ENCODE peak calls at places on chromosomes 11 and 22, in seven cellular contexts. Y, E, G, P, O, A and D are unnamed samples. For H3K36me3 and H3K27me3, the result is how much of the 10 kb centered on the place peaks cover.

GRCh38 chr11:64035581-64035980 is at the start of gene FLRT1:
- DNase-seq in Y (peak), E (peak), G (no peak), P (no peak), O (no peak), A (no peak), D (peak)

GRCh38 chr11:46452918-46453517 is 61.4 kb upstream of the CHRM4 start:
- DNase-seq in Y (no peak), E (no peak), G (no peak), P (no peak), O (no peak), A (no peak), D (no peak)

GRCh38 chr11:47441421-47441820 is 7.5 kb downstream of the RAPSN start:
- DNase-seq in Y (no peak), E (no peak), G (no peak), P (no peak), O (no peak), A (no peak), D (no peak)

GRCh38 chr22:23110190-23110921 is 31.4 kb downstream of the RSPH14 start:
- DNase-seq in Y (no peak), E (no peak), G (no peak), P (no peak), O (no peak), A (no peak), D (no peak)

GRCh38 chr22:35605787-35606492 is 11.2 kb downstream of the MB start:
- DNase-seq in Y (peak), E (no peak), G (no peak), P (no peak), O (no peak), A (no peak), D (no peak)

GRCh38 chr11:73321342-73322110 is 13.4 kb downstream of the ARHGEF17 start:
- DNase-seq in Y (no peak), E (peak), G (no peak), P (peak), O (no peak), A (no peak), D (no peak)

GRCh38 chr11:127843483-127844396 is 743.6 kb downstream of the ETS1 start:
- DNase-seq in Y (peak), E (peak), G (no peak), P (peak), O (peak), A (peak), D (peak)

GRCh38 chr11:46553746-46554204 is 40.0 kb downstream of the AMBRA1 start:
- DNase-seq in Y (no peak), E (peak), G (no peak), P (peak), O (no peak), A (no peak), D (no peak)

GRCh38 chr11:33376331-33377099 is 119.3 kb downstream of the HIPK3 start:
- DNase-seq in Y (peak), E (peak), G (no peak), P (peak), O (peak), A (peak), D (peak)

GRCh38 chr22:50118557-50119168 is 28.9 kb downstream of the MOV10L1 start:
- DNase-seq in Y (no peak), E (peak), G (no peak), P (peak), O (no peak), A (no peak), D (no peak)

GRCh38 chr11:46352063-46352841 is 5.0 kb downstream of the DGKZ start:
- DNase-seq in Y (peak), E (peak), G (no peak), P (no peak), O (peak), A (peak), D (no peak)

GRCh38 chr22:30245181-30245984 is 1.2 kb downstream of the LIF start:
- DNase-seq in Y (no peak), E (no peak), G (no peak), P (no peak), O (peak), A (peak), D (no peak)

GRCh38 chr11:129089279-129089678 is 102.8 kb downstream of the ARHGAP32 start:
- DNase-seq in Y (no peak), E (no peak), G (no peak), P (no peak), O (no peak), A (no peak), D (no peak)

GRCh38 chr11:67278135-67278938 is 10.8 kb upstream of the ANKRD13D start:
- DNase-seq in Y (peak), E (no peak), G (no peak), P (no peak), O (no peak), A (no peak), D (no peak)

GRCh38 chr22:29065468-29066190 is 4.0 kb upstream of the C22orf31 start:
- DNase-seq in Y (no peak), E (no peak), G (no peak), P (no peak), O (no peak), A (no peak), D (no peak)

GRCh38 chr11:101091781-101092180 is 37.8 kb downstream of the PGR start:
- DNase-seq in Y (no peak), E (no peak), G (no peak), P (no peak), O (no peak), A (no peak), D (peak)

GRCh38 chr11:134022748-134023147 is 46.1 kb upstream of the JAM3 start:
- DNase-seq in Y (no peak), E (no peak), G (no peak), P (no peak), O (no peak), A (no peak), D (no peak)

GRCh38 chr11:123216249-123216648 is 21.2 kb upstream of the CLMP start:
- DNase-seq in Y (no peak), E (no peak), G (no peak), P (no peak), O (no peak), A (peak), D (no peak)

GRCh38 chr11:120532511-120533196 is 21.1 kb downstream of the GRIK4 start:
- DNase-seq in Y (no peak), E (peak), G (no peak), P (peak), O (no peak), A (no peak), D (peak)

GRCh38 chr22:39543095-39543494 is 10.5 kb upstream of the RPS19BP1 start:
- DNase-seq in Y (no peak), E (peak), G (no peak), P (no peak), O (peak), A (peak), D (peak)

GRCh38 chr22:29580200-29580810 is 608 bp downstream of the NIPSNAP1 start:
- DNase-seq in Y (peak), E (no peak), G (no peak), P (no peak), O (no peak), A (peak), D (no peak)

GRCh38 chr22:32997295-32997694 is 60.9 kb downstream of the SYN3 start:
- DNase-seq in Y (no peak), E (no peak), G (no peak), P (no peak), O (no peak), A (no peak), D (no peak)

GRCh38 chr11:10524471-10524870 is 16.5 kb downstream of the RNF141 start:
- DNase-seq in Y (no peak), E (no peak), G (no peak), P (no peak), O (no peak), A (no peak), D (no peak)

GRCh38 chr11:19774817-19775600 is 62.4 kb downstream of the NAV2 start:
- DNase-seq in Y (no peak), E (peak), G (no peak), P (no peak), O (no peak), A (no peak), D (no peak)

GRCh38 chr22:17106161-17106784 is 14.9 kb downstream of the TMEM121B start:
- DNase-seq in Y (no peak), E (no peak), G (no peak), P (no peak), O (peak), A (peak), D (no peak)

GRCh38 chr11:126011220-126011619 is 51.4 kb downstream of the CDON start:
- DNase-seq in Y (no peak), E (no peak), G (no peak), P (no peak), O (no peak), A (no peak), D (no peak)

GRCh38 chr22:48974443-48975251 is 853.0 kb downstream of the BRD1 start:
- DNase-seq in Y (no peak), E (no peak), G (no peak), P (no peak), O (no peak), A (no peak), D (no peak)

GRCh38 chr22:17587631-17588030 is 24.3 kb downstream of the SLC25A18 start:
- DNase-seq in Y (no peak), E (no peak), G (no peak), P (no peak), O (peak), A (no peak), D (no peak)

GRCh38 chr22:17370036-17370765 is 941 bp downstream of the CECR2 start:
- DNase-seq in Y (peak), E (no peak), G (no peak), P (no peak), O (peak), A (peak), D (no peak)

GRCh38 chr11:73201249-73201648 is 16.8 kb upstream of the P2RY2 start:
- DNase-seq in Y (no peak), E (peak), G (no peak), P (no peak), O (no peak), A (peak), D (no peak)

GRCh38 chr22:32777997-32778396 is 23.5 kb upstream of the TIMP3 start:
- DNase-seq in Y (no peak), E (no peak), G (no peak), P (no peak), O (peak), A (no peak), D (no peak)

GRCh38 chr11:130999992-131000770 is 83.9 kb upstream of the SNX19 start:
- DNase-seq in Y (no peak), E (peak), G (no peak), P (peak), O (no peak), A (no peak), D (peak)

GRCh38 chr11:35288311-35288710 is 131.0 kb downstream of the SLC1A2 start:
- DNase-seq in Y (no peak), E (peak), G (no peak), P (peak), O (no peak), A (no peak), D (no peak)

GRCh38 chr11:76768091-76769047 is 14.8 kb upstream of the TSKU start:
- DNase-seq in Y (no peak), E (peak), G (no peak), P (peak), O (peak), A (peak), D (peak)

GRCh38 chr11:96263361-96263763 is 79.6 kb downstream of the MAML2 start:
- DNase-seq in Y (no peak), E (peak), G (no peak), P (peak), O (no peak), A (no peak), D (no peak)

GRCh38 chr11:94897330-94897768 is 76.0 kb downstream of the CWC15 start:
- DNase-seq in Y (no peak), E (peak), G (no peak), P (peak), O (peak), A (peak), D (peak)

GRCh38 chr22:35476341-35476740 is 64.3 kb upstream of the RASD2 start:
- DNase-seq in Y (no peak), E (no peak), G (no peak), P (peak), O (no peak), A (no peak), D (no peak)

GRCh38 chr11:36402568-36403181 is 106.6 kb downstream of the PRR5L start:
- DNase-seq in Y (no peak), E (no peak), G (no peak), P (no peak), O (no peak), A (no peak), D (no peak)

DNA sequence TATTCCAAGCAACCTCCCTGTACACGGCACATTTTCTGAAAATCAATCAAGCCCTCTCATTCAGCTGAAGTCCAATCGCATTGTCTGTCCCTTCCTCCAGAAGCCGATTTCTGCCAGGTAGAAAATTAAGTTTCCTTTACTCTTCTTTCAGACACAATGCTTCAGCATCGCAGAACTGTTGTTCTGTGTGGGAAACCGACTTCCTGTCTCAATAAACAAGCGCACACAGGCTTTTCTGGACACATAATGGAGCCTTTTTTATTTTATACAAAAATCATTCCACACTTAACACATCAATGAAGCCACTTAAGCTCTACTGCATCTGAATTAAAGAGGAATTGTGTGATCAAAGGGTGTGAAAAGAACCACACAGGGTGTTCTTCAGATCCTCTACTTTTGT is 75.5 kb downstream of the BLID start:
- DNase-seq in Y (no peak), E (no peak), G (no peak), P (peak), O (no peak), A (peak), D (no peak)
- H3K4me3 ChIP-seq in Y (no peak), E (no peak), G (no peak), P (no peak), O (no peak), A (no peak), D (no peak)

GRCh38 chr11:65623852-65624616 is 8.5 kb downstream of the PCNX3 start:
- DNase-seq in Y (peak), E (no peak), G (no peak), P (no peak), O (no peak), A (no peak), D (no peak)
- H3K36me3 ChIP-seq in Y (under half), E (under half), G (half or more), P (under half), O (half or more), A (half or more), D (half or more)

GRCh38 chr22:38461057-38461413 is 6.0 kb upstream of the KCNJ4 start:
- DNase-seq in Y (no peak), E (no peak), G (no peak), P (no peak), O (no peak), A (no peak), D (no peak)
- H3K27me3 ChIP-seq in Y (under half), E (under half), G (under half), P (under half), O (under half), A (under half), D (under half)

DNA sequence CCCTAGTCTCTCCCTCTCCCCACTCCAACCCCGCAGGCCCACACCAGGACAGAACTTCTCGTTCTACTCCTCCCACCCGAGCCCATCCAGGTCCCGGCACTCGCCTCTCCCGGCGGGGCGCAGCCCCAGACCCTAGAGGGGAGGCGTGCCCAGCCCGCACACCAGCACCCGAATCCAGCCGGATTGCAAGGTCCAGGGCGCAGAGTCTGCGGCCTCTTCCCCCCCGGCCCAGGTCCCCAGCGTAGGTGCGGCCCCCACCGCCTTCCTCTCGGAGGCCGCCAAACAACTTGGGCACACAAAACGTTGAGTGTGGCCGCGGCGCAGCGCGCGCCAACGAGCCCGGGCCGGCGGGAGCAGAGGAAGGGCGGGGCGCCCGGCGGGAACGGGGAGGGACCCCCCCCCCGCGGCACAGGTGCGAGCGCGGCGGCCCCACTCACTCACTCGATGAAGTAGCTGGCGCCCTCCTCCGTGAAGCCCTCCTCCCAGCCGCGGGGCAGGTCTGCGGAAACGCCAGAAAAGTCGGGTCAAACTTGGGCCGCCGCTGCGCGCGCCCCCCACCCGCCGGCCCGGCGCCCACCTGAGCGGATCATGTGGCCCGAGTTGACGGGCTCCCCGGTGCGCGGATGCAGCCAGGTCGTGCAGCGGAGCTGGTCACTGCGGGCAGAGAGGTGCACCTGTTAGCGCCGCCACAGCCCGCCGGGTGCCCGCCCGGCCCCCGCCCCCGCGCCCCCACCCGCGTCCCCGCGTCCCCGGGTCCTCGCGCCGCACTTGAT is 480 bp downstream of the PLEKHA7 start:
- DNase-seq in Y (peak), E (no peak), G (no peak), P (peak), O (peak), A (peak), D (no peak)
- H3K4me3 ChIP-seq in Y (peak), E (no peak), G (peak), P (no peak), O (peak), A (peak), D (peak)

GRCh38 chr11:61713464-61713863 is 33.3 kb downstream of the DAGLA start:
- DNase-seq in Y (no peak), E (no peak), G (no peak), P (no peak), O (no peak), A (no peak), D (no peak)

GRCh38 chr11:61715877-61716276 is 35.7 kb downstream of the DAGLA start:
- DNase-seq in Y (peak), E (no peak), G (no peak), P (no peak), O (no peak), A (no peak), D (no peak)

GRCh38 chr11:61714916-61715315 is 34.7 kb downstream of the DAGLA start:
- DNase-seq in Y (no peak), E (no peak), G (no peak), P (no peak), O (no peak), A (no peak), D (no peak)

GRCh38 chr11:61712911-61713310 is 32.7 kb downstream of the DAGLA start:
- DNase-seq in Y (no peak), E (no peak), G (no peak), P (no peak), O (no peak), A (no peak), D (no peak)

GRCh38 chr11:61714316-61714715 is 34.1 kb downstream of the DAGLA start:
- DNase-seq in Y (no peak), E (no peak), G (no peak), P (no peak), O (no peak), A (no peak), D (no peak)
- H3K36me3 ChIP-seq in Y (under half), E (under half), G (under half), P (under half), O (under half), A (under half), D (under half)

GRCh38 chr11:8368772-8369171 is 105.1 kb upstream of the LMO1 start:
- DNase-seq in Y (no peak), E (no peak), G (no peak), P (no peak), O (no peak), A (no peak), D (no peak)
- H3K27me3 ChIP-seq in Y (under half), E (under half), G (under half), P (under half), O (under half), A (under half), D (under half)

GRCh38 chr11:118528511-118528910 is 1.2 kb downstream of the TTC36 start:
- DNase-seq in Y (no peak), E (no peak), G (no peak), P (no peak), O (no peak), A (no peak), D (no peak)

GRCh38 chr11:118530683-118531596 is at the start of gene TMEM25:
- DNase-seq in Y (peak), E (peak), G (no peak), P (peak), O (peak), A (peak), D (peak)

GRCh38 chr11:118530180-118530682 is 761 bp upstream of the TMEM25 start:
- DNase-seq in Y (no peak), E (peak), G (no peak), P (peak), O (peak), A (no peak), D (no peak)

GRCh38 chr11:118531597-118532084 is 649 bp downstream of the TMEM25 start:
- DNase-seq in Y (no peak), E (no peak), G (no peak), P (no peak), O (no peak), A (peak), D (no peak)

DNA sequence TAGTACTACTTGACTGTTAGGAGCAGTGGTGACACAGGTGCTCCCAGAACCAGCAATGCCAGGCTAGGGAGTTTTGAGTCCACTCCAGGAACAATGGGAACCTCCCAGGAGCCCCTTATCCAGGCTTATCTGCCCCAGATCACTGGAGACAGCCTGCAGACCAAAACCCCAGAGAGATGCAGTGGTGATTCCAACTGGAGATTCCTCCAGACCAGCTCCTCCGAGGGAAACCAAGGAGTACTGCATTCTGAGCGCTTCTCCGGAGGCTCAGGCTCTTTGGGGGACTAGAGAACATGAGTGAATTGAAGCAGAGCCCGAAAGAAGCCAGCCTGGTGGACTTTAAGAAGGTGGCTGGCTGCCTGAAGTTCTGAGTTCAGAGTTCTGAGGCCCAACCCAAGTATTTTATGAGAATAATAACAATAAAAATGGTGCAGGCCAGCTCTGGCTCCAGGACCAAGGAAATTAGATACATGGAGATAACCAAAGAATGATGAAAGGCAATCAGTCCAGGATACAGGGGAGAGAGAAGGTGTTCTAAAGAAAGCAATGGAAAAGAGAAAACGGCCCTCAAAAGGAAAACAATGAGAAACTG is 1.3 kb upstream of the TMEM25 start:
- DNase-seq in Y (no peak), E (no peak), G (no peak), P (no peak), O (no peak), A (peak), D (no peak)
- H3K4me3 ChIP-seq in Y (peak), E (peak), G (peak), P (peak), O (peak), A (peak), D (no peak)

GRCh38 chr22:21681566-21682370 is 16.0 kb downstream of the PPIL2 start:
- DNase-seq in Y (no peak), E (peak), G (no peak), P (no peak), O (no peak), A (peak), D (peak)
- H3K36me3 ChIP-seq in Y (under half), E (under half), G (half or more), P (under half), O (under half), A (under half), D (under half)

DNA sequence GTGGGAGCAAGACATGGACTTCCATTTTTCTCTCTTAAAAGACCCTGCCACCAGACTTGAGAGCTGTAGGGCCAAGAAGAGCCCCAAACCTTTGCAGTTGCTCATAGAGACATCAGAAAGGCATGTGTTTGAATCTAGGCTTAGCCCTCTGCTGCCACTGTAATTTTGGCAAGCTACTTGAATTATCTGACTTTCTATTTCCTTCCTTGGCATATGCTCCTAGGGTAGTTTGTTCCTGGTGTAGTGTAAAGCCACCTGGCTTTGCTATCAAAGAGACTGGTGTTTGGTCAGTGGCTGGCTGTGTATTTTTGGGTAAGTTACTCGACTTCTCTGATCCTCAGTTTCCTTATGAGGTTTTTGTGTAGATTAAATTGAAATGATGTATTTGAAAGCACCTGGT is 252.1 kb upstream of the CCDC90B start:
- DNase-seq in Y (no peak), E (no peak), G (no peak), P (no peak), O (no peak), A (no peak), D (no peak)
- H3K27me3 ChIP-seq in Y (under half), E (under half), G (under half), P (under half), O (under half), A (under half), D (under half)